ENCODE peak calls at places on chromosome 1, in five cellular contexts. A is HuH-7, X is EH, Y is T1000, S is cardiac muscle cell. C is an unnamed sample.

GRCh38 chr1:148263128-148263905 is 111.2 kb upstream of the NBPF11 start:
- DNase-seq in A (peak; percentile 32), X (peak; percentile 67), Y (no peak), S (peak; percentile 86), C (peak; percentile 91)

GRCh38 chr1:198174297-198174696 is 17.5 kb downstream of the NEK7 start:
- DNase-seq in A (no peak), X (peak; percentile 50), Y (no peak), S (no peak), C (no peak)

GRCh38 chr1:213327318-213327667 is 276.3 kb downstream of the RPS6KC1 start:
- DNase-seq in A (no peak), X (peak; percentile 92), Y (peak; percentile 55), S (no peak), C (no peak)

GRCh38 chr1:62281922-62282555 is 37.2 kb downstream of the KANK4 start:
- DNase-seq in A (no peak), X (peak; percentile 49), Y (no peak), S (no peak), C (no peak)

GRCh38 chr1:15272009-15272781 is 25.2 kb downstream of the FHAD1 start:
- DNase-seq in A (peak; percentile 67), X (peak; percentile 79), Y (peak; percentile 46), S (peak; percentile 87), C (peak; percentile 90)

GRCh38 chr1:99544328-99544727 is 101.6 kb upstream of the PALMD start:
- DNase-seq in A (no peak), X (peak; percentile 42), Y (no peak), S (no peak), C (no peak)

GRCh38 chr1:180800945-180801344 is 111.8 kb upstream of the KIAA1614 start:
- DNase-seq in A (no peak), X (no peak), Y (no peak), S (no peak), C (no peak)

GRCh38 chr1:22814176-22815042 is 103.8 kb downstream of the EPHB2 start:
- DNase-seq in A (no peak), X (peak; percentile 45), Y (no peak), S (no peak), C (no peak)

GRCh38 chr1:173137116-173137515 is 70.0 kb downstream of the TNFSF4 start:
- DNase-seq in A (no peak), X (peak; percentile 53), Y (no peak), S (no peak), C (no peak)

GRCh38 chr1:92858564-92859399 is 26.9 kb downstream of the RPL5 start:
- DNase-seq in A (peak; percentile 57), X (peak; percentile 83), Y (peak; percentile 43), S (peak; percentile 85), C (peak; percentile 85)

GRCh38 chr1:27528701-27529637 is 39.0 kb upstream of the WASF2 start:
- DNase-seq in A (no peak), X (peak; percentile 65), Y (no peak), S (peak; percentile 59), C (peak; percentile 58)

GRCh38 chr1:226001852-226002666 is 2.9 kb upstream of the SDE2 start:
- DNase-seq in A (no peak), X (peak; percentile 81), Y (no peak), S (peak; percentile 14), C (no peak)

GRCh38 chr1:91891486-91891885 is 5.5 kb upstream of the TGFBR3 start:
- DNase-seq in A (no peak), X (peak; percentile 87), Y (no peak), S (no peak), C (no peak)

GRCh38 chr1:51622455-51622913 is 5.6 kb downstream of the OSBPL9 start:
- DNase-seq in A (no peak), X (peak; percentile 76), Y (peak; percentile 38), S (peak; percentile 18), C (no peak)

GRCh38 chr1:168187180-168187579 is 8.4 kb downstream of the TIPRL start:
- DNase-seq in A (no peak), X (no peak), Y (no peak), S (no peak), C (no peak)

GRCh38 chr1:166870584-166870983 is 5.5 kb downstream of the TADA1 start:
- DNase-seq in A (no peak), X (no peak), Y (no peak), S (no peak), C (no peak)

GRCh38 chr1:62089570-62089969 is 105.1 kb upstream of the L1TD1 start:
- DNase-seq in A (no peak), X (no peak), Y (no peak), S (no peak), C (no peak)

GRCh38 chr1:235011064-235011598 is 117.5 kb downstream of the TOMM20 start:
- DNase-seq in A (no peak), X (no peak), Y (no peak), S (no peak), C (no peak)

GRCh38 chr1:54273837-54274192 is 73.8 kb downstream of the MRPL37 start:
- DNase-seq in A (no peak), X (peak; percentile 55), Y (no peak), S (no peak), C (peak; percentile 75)

GRCh38 chr1:37094302-37094701 is 60.0 kb upstream of the GRIK3 start:
- DNase-seq in A (no peak), X (no peak), Y (no peak), S (no peak), C (no peak)

GRCh38 chr1:216686860-216687545 is 36.2 kb downstream of the ESRRG start:
- DNase-seq in A (no peak), X (peak; percentile 40), Y (no peak), S (peak; percentile 49), C (peak; percentile 27)

GRCh38 chr1:110948038-110948810 is 15.5 kb downstream of the LRIF1 start:
- DNase-seq in A (no peak), X (peak; percentile 53), Y (no peak), S (no peak), C (no peak)

GRCh38 chr1:150072959-150073358 is 5.4 kb downstream of the VPS45 start:
- DNase-seq in A (no peak), X (peak; percentile 41), Y (no peak), S (no peak), C (no peak)

GRCh38 chr1:243452092-243452491 is 196.3 kb downstream of the SDCCAG8 start:
- DNase-seq in A (no peak), X (no peak), Y (no peak), S (no peak), C (no peak)

GRCh38 chr1:8090241-8090702 is 64.2 kb upstream of the ERRFI1 start:
- DNase-seq in A (no peak), X (peak; percentile 98), Y (no peak), S (no peak), C (no peak)

GRCh38 chr1:236016083-236016482 is 48.8 kb downstream of the NID1 start:
- DNase-seq in A (no peak), X (peak; percentile 54), Y (no peak), S (no peak), C (no peak)

GRCh38 chr1:11157867-11158266 is 31.3 kb upstream of the ANGPTL7 start:
- DNase-seq in A (no peak), X (peak; percentile 41), Y (no peak), S (no peak), C (no peak)

GRCh38 chr1:223713546-223714420 is 1.4 kb downstream of the CAPN2 start:
- DNase-seq in A (no peak), X (no peak), Y (no peak), S (no peak), C (no peak)

GRCh38 chr1:58013237-58013636 is 533.3 kb downstream of the OMA1 start:
- DNase-seq in A (no peak), X (no peak), Y (no peak), S (no peak), C (peak; percentile 41)

GRCh38 chr1:247360991-247361721 is 29.5 kb upstream of the ZNF496 start:
- DNase-seq in A (no peak), X (peak; percentile 37), Y (no peak), S (peak; percentile 21), C (no peak)

C was measured in neural progenitor cell.